ENCODE peak calls at places on chromosome 18, in ten cellular contexts. P is fibroblast of lung, V is HepG2, N is MM.1S, T is upper lobe of right lung, S is IMR-90, U is GM23338, Y is cardiac fibroblast, F is GM20000, A is dorsolateral prefrontal cortex. Z is an unnamed sample.

GRCh38 chr18:65235966-65236634 is 514.7 kb upstream of the CDH7 start:
- DNase-seq in P (no peak), V (no peak), N (peak; percentile 5), T (no peak), S (no peak), U (no peak), Y (no peak), F (no peak), A (no peak), Z (no peak)

GRCh38 chr18:43192408-43192807 is 76.9 kb upstream of the RIT2 start:
- DNase-seq in P (peak; percentile 64), V (no peak), N (peak; percentile 27), T (no peak), S (no peak), U (no peak), Y (peak; percentile 77), F (peak; percentile 6), A (no peak), Z (no peak)

GRCh38 chr18:3529597-3529996 is 79.6 kb downstream of the TGIF1 start:
- DNase-seq in P (no peak), V (no peak), N (no peak), T (no peak), S (no peak), U (no peak), Y (peak; percentile 36), F (no peak), A (no peak), Z (no peak)

GRCh38 chr18:2169656-2170055 is 401.6 kb downstream of the METTL4 start:
- DNase-seq in P (peak; percentile 2), V (no peak), N (no peak), T (no peak), S (no peak), U (no peak), Y (no peak), F (no peak), A (no peak), Z (no peak)

GRCh38 chr18:50707841-50708240 is 112.0 kb downstream of the MRO start:
- DNase-seq in P (no peak), V (no peak), N (no peak), T (no peak), S (peak; percentile 14), U (no peak), Y (no peak), F (no peak), A (no peak), Z (no peak)

GRCh38 chr18:77407733-77408132 is 158.1 kb downstream of the GALR1 start:
- DNase-seq in P (no peak), V (peak; percentile 3), N (no peak), T (no peak), S (no peak), U (peak; percentile 66), Y (no peak), F (no peak), A (no peak), Z (no peak)

GRCh38 chr18:48942554-48943261 is 8.1 kb downstream of the SMAD7 start:
- DNase-seq in P (peak; percentile 99), V (peak; percentile 96), N (peak; percentile 44), T (peak; percentile 66), S (peak; percentile 92), U (no peak), Y (peak; percentile 98), F (no peak), A (no peak), Z (no peak)

GRCh38 chr18:36264283-36264682 is 33.2 kb upstream of the FHOD3 start:
- DNase-seq in P (no peak), V (no peak), N (no peak), T (no peak), S (no peak), U (no peak), Y (no peak), F (no peak), A (no peak), Z (no peak)

GRCh38 chr18:8999872-9000271 is 102.6 kb upstream of the NDUFV2 start:
- DNase-seq in P (no peak), V (no peak), N (no peak), T (no peak), S (no peak), U (peak; percentile 13), Y (no peak), F (no peak), A (no peak), Z (no peak)

GRCh38 chr18:5894613-5895299 is 566 bp downstream of the TMEM200C start:
- DNase-seq in P (peak; percentile 27), V (no peak), N (no peak), T (peak; percentile 63), S (peak; percentile 18), U (peak; percentile 60), Y (no peak), F (peak; percentile 62), A (peak; percentile 20), Z (no peak)

GRCh38 chr18:36031407-36031806 is 36.0 kb downstream of the RPRD1A start:
- DNase-seq in P (no peak), V (no peak), N (no peak), T (no peak), S (no peak), U (no peak), Y (no peak), F (no peak), A (no peak), Z (no peak)

GRCh38 chr18:37483984-37484892 is 81.4 kb downstream of the CELF4 start:
- DNase-seq in P (no peak), V (no peak), N (no peak), T (no peak), S (no peak), U (peak; percentile 61), Y (no peak), F (no peak), A (no peak), Z (no peak)

GRCh38 chr18:11747731-11748130 is 58.7 kb downstream of the GNAL start:
- DNase-seq in P (no peak), V (no peak), N (no peak), T (no peak), S (no peak), U (peak; percentile 75), Y (no peak), F (no peak), A (no peak), Z (no peak)

GRCh38 chr18:79570266-79571201 is 109.1 kb upstream of the CTDP1 start:
- DNase-seq in P (peak; percentile 94), V (no peak), N (no peak), T (no peak), S (peak; percentile 87), U (no peak), Y (peak; percentile 43), F (no peak), A (peak; percentile 11), Z (peak; percentile 56)

GRCh38 chr18:49016648-49017539 is 66.1 kb upstream of the SMAD7 start:
- DNase-seq in P (peak; percentile 92), V (peak; percentile 78), N (no peak), T (peak; percentile 70), S (peak; percentile 83), U (peak; percentile 60), Y (peak; percentile 81), F (no peak), A (peak; percentile 8), Z (no peak)

GRCh38 chr18:44693030-44693784 is 12.5 kb downstream of the SETBP1 start:
- DNase-seq in P (peak; percentile 74), V (no peak), N (no peak), T (no peak), S (no peak), U (no peak), Y (peak; percentile 63), F (no peak), A (no peak), Z (no peak)

GRCh38 chr18:32803571-32803970 is 30.7 kb upstream of the KLHL14 start:
- DNase-seq in P (peak; percentile 8), V (peak; percentile 99), N (no peak), T (no peak), S (no peak), U (no peak), Y (no peak), F (peak; percentile 19), A (no peak), Z (no peak)

GRCh38 chr18:31450409-31450808 is 2.9 kb downstream of the DSG3 start:
- DNase-seq in P (peak; percentile 42), V (no peak), N (no peak), T (no peak), S (no peak), U (no peak), Y (peak; percentile 47), F (no peak), A (no peak), Z (no peak)
- TF ChIP-seq CTCF in P (no peak), V (no peak), N (no peak), T (no peak), S (no peak), U (no peak), Y (no peak), F (no peak), A (no peak), Z (no peak)

GRCh38 chr18:63320690-63321265 is 1.2 kb upstream of the BCL2 start:
- DNase-seq in P (peak; percentile 46), V (peak; percentile 15), N (peak; percentile 53), T (peak; percentile 72), S (peak; percentile 32), U (peak; percentile 67), Y (peak; percentile 45), F (peak; percentile 64), A (peak; percentile 33), Z (peak; percentile 83)
- TF ChIP-seq CTCF in P (no peak), V (no peak), N (no peak), T (no peak), S (no peak), U (peak; percentile 22), Y (no peak), F (no peak), A (no peak), Z (no peak)

DNA sequence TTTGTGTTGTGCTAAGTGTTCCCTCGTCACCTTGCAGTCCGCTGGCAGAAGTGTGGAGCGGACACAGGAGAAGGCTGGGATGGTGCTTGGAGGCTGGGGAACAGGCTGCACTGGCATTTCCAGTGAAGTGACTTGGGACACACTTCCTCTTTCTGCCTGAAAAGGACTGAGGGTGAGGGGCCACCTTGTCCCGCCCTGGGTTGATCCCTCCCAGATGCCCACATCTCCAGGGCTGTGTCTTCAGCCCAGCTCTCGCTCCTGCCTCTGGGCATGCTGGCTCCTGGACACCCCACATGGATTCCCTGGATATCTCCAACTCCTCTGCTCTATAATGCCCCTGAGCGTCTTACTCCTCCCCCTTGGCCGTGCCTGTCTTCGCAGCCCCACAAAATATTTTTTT is 412.6 kb downstream of the PTPRM start:
- DNase-seq in P (no peak), V (no peak), N (no peak), T (no peak), S (no peak), U (no peak), Y (no peak), F (no peak), A (no peak), Z (no peak)
- TF ChIP-seq CTCF in P (no peak), V (no peak), N (no peak), T (no peak), S (no peak), U (no peak), Y (no peak), F (no peak), A (no peak), Z (no peak)

DNA sequence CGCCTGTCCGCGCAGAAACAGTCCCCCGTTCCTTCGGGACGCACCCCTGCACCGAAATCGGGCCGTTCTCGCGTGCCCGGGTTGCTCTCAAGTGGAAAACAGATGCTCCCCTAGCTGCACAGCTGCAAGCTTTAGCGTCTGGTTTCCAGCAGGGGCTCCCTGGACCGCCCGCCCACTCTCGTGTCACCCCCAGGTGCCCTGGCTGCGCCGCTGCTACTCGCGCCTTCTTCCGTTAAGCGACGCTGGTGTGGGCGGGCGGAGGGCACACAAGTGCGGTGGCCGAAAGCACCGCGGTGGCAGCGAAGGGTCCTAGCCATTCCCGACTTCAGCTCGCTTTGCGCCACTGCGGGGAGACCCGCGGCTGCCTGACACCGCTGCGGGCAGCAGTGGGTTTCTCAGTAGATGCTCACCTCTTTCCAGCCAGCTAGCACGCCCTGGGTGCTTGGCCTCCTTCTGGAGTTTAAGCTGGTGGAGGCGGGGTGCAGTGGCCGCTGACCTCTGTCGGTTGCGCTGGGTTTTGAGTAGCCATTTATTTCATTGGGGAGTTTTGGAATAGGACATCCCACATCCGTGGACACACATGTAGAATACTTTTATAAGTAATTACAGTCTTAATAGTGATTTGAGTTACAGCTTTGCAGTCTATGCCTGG is 806 bp downstream of the ZNF407 start:
- DNase-seq in P (peak; percentile 55), V (peak; percentile 60), N (peak; percentile 77), T (peak; percentile 88), S (peak; percentile 46), U (peak; percentile 52), Y (peak; percentile 51), F (peak; percentile 65), A (peak; percentile 32), Z (peak; percentile 90)
- TF ChIP-seq CTCF in P (peak; percentile 10), V (peak; percentile 41), N (peak; percentile 21), T (no peak), S (peak; percentile 24), U (no peak), Y (peak; percentile 31), F (no peak), A (no peak), Z (peak; percentile 26)